ENCODE peak calls at places on chromosomes 1 and 21, in five cellular contexts. B is neural progenitor cell; Y is stimulated activated CD8-positive, alpha-beta memory T cell treated with anti-CD3 and anti-CD28 coated beads, Interleukin-4, amount 100 ng/mL, for 1 hour; W is activated naive CD4-positive, alpha-beta T cell; T is kidney epithelial cell. A is an unnamed sample.

GRCh38 chr1:186418503-186418902 is 42.4 kb downstream of the PDC start:
- DNase-seq in B (no peak), Y (no peak), W (no peak), T (no peak), A (no peak)

GRCh38 chr1:26405281-26405915 is 5.2 kb upstream of the LIN28A start:
- DNase-seq in B (no peak), Y (no peak), W (no peak), T (no peak), A (no peak)

GRCh38 chr1:41322101-41322661 is 39.1 kb upstream of the FOXO6 start:
- DNase-seq in B (no peak), Y (no peak), W (no peak), T (no peak), A (no peak)

GRCh38 chr21:39066829-39067785 is 116.1 kb downstream of the PSMG1 start:
- DNase-seq in B (no peak), Y (no peak), W (no peak), T (no peak), A (no peak)

GRCh38 chr21:45854702-45855247 is 126.8 kb upstream of the COL6A1 start:
- DNase-seq in B (peak; percentile 23), Y (no peak), W (no peak), T (no peak), A (no peak)

GRCh38 chr1:47997289-47998200 is at the start of gene TRABD2B:
- DNase-seq in B (peak; percentile 91), Y (peak; percentile 21), W (peak; percentile 54), T (no peak), A (no peak)

GRCh38 chr1:91075233-91076135 is 53.6 kb upstream of the ZNF644 start:
- DNase-seq in B (no peak), Y (no peak), W (no peak), T (no peak), A (no peak)

GRCh38 chr1:33128781-33129180 is 47.8 kb downstream of the AZIN2 start:
- DNase-seq in B (no peak), Y (no peak), W (no peak), T (no peak), A (no peak)

GRCh38 chr1:64484651-64485050 is 14.7 kb downstream of the CACHD1 start:
- DNase-seq in B (no peak), Y (no peak), W (no peak), T (no peak), A (no peak)

GRCh38 chr1:3037281-3038040 is 16.2 kb downstream of the ACTRT2 start:
- DNase-seq in B (no peak), Y (no peak), W (no peak), T (no peak), A (no peak)

GRCh38 chr1:222441006-222441620 is 106.8 kb downstream of the HHIPL2 start:
- DNase-seq in B (no peak), Y (no peak), W (no peak), T (no peak), A (no peak)

GRCh38 chr1:234617986-234618725 is 8.2 kb upstream of the IRF2BP2 start:
- DNase-seq in B (peak; percentile 51), Y (no peak), W (no peak), T (no peak), A (no peak)

GRCh38 chr21:39316729-39317128 is 3.3 kb upstream of the BRWD1 start:
- DNase-seq in B (no peak), Y (no peak), W (no peak), T (no peak), A (no peak)

GRCh38 chr1:210978316-210978993 is 155.5 kb downstream of the KCNH1 start:
- DNase-seq in B (no peak), Y (no peak), W (no peak), T (peak; percentile 76), A (no peak)

GRCh38 chr21:39307466-39307865 is 6.0 kb downstream of the BRWD1 start:
- DNase-seq in B (no peak), Y (no peak), W (no peak), T (no peak), A (no peak)

GRCh38 chr1:232462200-232462599 is 167.7 kb downstream of the SIPA1L2 start:
- DNase-seq in B (no peak), Y (no peak), W (no peak), T (peak; percentile 54), A (no peak)

GRCh38 chr21:26127918-26128317 is 42.7 kb downstream of the APP start:
- DNase-seq in B (no peak), Y (no peak), W (no peak), T (no peak), A (no peak)

GRCh38 chr1:242828828-242829227 is 304.3 kb upstream of the PLD5 start:
- DNase-seq in B (peak; percentile 74), Y (no peak), W (no peak), T (no peak), A (no peak)

GRCh38 chr1:193471981-193472380 is 285.6 kb upstream of the B3GALT2 start:
- DNase-seq in B (no peak), Y (no peak), W (no peak), T (no peak), A (no peak)

GRCh38 chr21:29238052-29238966 is 60.4 kb upstream of the BACH1 start:
- DNase-seq in B (no peak), Y (no peak), W (no peak), T (no peak), A (no peak)

GRCh38 chr1:90721210-90722194 is 4.4 kb upstream of the BARHL2 start:
- DNase-seq in B (peak; percentile 91), Y (peak; percentile 16), W (no peak), T (no peak), A (no peak)

GRCh38 chr1:52288286-52288685 is 77.7 kb downstream of the CC2D1B start:
- DNase-seq in B (no peak), Y (no peak), W (no peak), T (peak; percentile 2), A (no peak)

GRCh38 chr1:211944733-211945500 is 90.4 kb downstream of the INTS7 start:
- DNase-seq in B (peak; percentile 65), Y (no peak), W (no peak), T (peak; percentile 73), A (no peak)

GRCh38 chr1:150159550-150159949 is 9.8 kb downstream of the PLEKHO1 start:
- DNase-seq in B (no peak), Y (no peak), W (no peak), T (no peak), A (no peak)

GRCh38 chr1:98669355-98670296 is 8.1 kb downstream of the SNX7 start:
- DNase-seq in B (no peak), Y (no peak), W (no peak), T (no peak), A (no peak)

GRCh38 chr1:89723863-89724262 is 90.9 kb downstream of the LRRC8C start:
- DNase-seq in B (no peak), Y (no peak), W (no peak), T (no peak), A (no peak)

GRCh38 chr1:54355931-54356679 is 50.1 kb downstream of the SSBP3 start:
- DNase-seq in B (peak; percentile 66), Y (no peak), W (no peak), T (no peak), A (no peak)

GRCh38 chr21:17636711-17637110 is 24.0 kb upstream of the BTG3 start:
- DNase-seq in B (no peak), Y (no peak), W (no peak), T (no peak), A (no peak)

GRCh38 chr1:37107153-37107552 is 72.8 kb upstream of the GRIK3 start:
- DNase-seq in B (no peak), Y (no peak), W (no peak), T (no peak), A (no peak)

GRCh38 chr1:56469640-56470371 is 109.6 kb downstream of the PLPP3 start:
- DNase-seq in B (no peak), Y (no peak), W (no peak), T (peak; percentile 31), A (no peak)

GRCh38 chr1:29145739-29146437 is 22.2 kb upstream of the TMEM200B start:
- DNase-seq in B (no peak), Y (no peak), W (no peak), T (no peak), A (no peak)

GRCh38 chr21:42523211-42523610 is 9.6 kb downstream of the SLC37A1 start:
- DNase-seq in B (no peak), Y (no peak), W (no peak), T (no peak), A (no peak)

GRCh38 chr1:160449494-160449893 is 49.1 kb downstream of the VANGL2 start:
- DNase-seq in B (no peak), Y (no peak), W (no peak), T (no peak), A (no peak)

GRCh38 chr1:150210086-150210485 is 25.8 kb downstream of the ANP32E start:
- DNase-seq in B (no peak), Y (no peak), W (no peak), T (no peak), A (no peak)

GRCh38 chr1:42135426-42135825 is 17.8 kb upstream of the GUCA2B start:
- DNase-seq in B (no peak), Y (no peak), W (no peak), T (no peak), A (no peak)

GRCh38 chr1:14945132-14946010 is 208.2 kb upstream of the TMEM51 start:
- DNase-seq in B (peak; percentile 64), Y (no peak), W (no peak), T (no peak), A (no peak)

A was measured in esophagus squamous epithelium.